ENCODE peak calls at places on chromosomes 7 and 10, in seven cellular contexts. T is HepG2, N is HCT116, X is K562, U is endothelial cell of umbilical vein, Y is GM12878, M is H1. E is an unnamed sample.

GRCh38 chr10:43075612-43076003 is 1.3 kb upstream of the RET start:
- DNase-seq in Y (no peak), X (peak), N (peak), M (no peak), U (no peak), T (no peak), E (no peak)

GRCh38 chr7:34198089-34198686 is 292.8 kb downstream of the BMPER start:
- DNase-seq in X (no peak), N (no peak), U (no peak), T (no peak), Y (no peak), M (no peak), E (no peak)

GRCh38 chr10:14184841-14185500 is 145.8 kb downstream of the FRMD4A start:
- DNase-seq in Y (peak), X (peak), M (no peak), T (peak), U (peak), N (no peak), E (peak)

GRCh38 chr7:115135769-115136410 is 214.0 kb downstream of the MDFIC start:
- DNase-seq in T (peak), N (no peak), X (no peak), M (no peak), U (peak), Y (no peak), E (no peak)

GRCh38 chr10:124321433-124322072 is 97.2 kb downstream of the OAT start:
- DNase-seq in U (no peak), X (no peak), T (no peak), N (no peak), M (no peak), Y (no peak), E (no peak)

GRCh38 chr7:50404392-50404791 is 45.8 kb downstream of the FIGNL1 start:
- DNase-seq in U (no peak), M (no peak), N (no peak), T (no peak), Y (no peak), X (peak), E (no peak)

GRCh38 chr10:117216611-117217195 is 19.4 kb downstream of the KCNK18 start:
- DNase-seq in T (peak), M (peak), N (peak), X (peak), Y (no peak), U (peak), E (no peak)

GRCh38 chr7:22952306-22953011 is 61.5 kb downstream of the HYCC1 start:
- DNase-seq in X (no peak), N (no peak), M (no peak), Y (no peak), T (no peak), U (no peak), E (no peak)

GRCh38 chr10:73413108-73413527 is 740 bp downstream of the ANXA7 start:
- DNase-seq in N (peak), U (no peak), M (no peak), Y (peak), T (peak), X (peak), E (no peak)

GRCh38 chr10:43735907-43736306 is 87.2 kb upstream of the ZNF32 start:
- DNase-seq in U (no peak), M (no peak), T (no peak), Y (no peak), N (no peak), X (no peak), E (no peak)

GRCh38 chr10:31584789-31585406 is 265.9 kb downstream of the ZEB1 start:
- DNase-seq in T (no peak), U (no peak), N (no peak), Y (no peak), X (no peak), M (no peak), E (no peak)

GRCh38 chr7:99036531-99037175 is 107.3 kb downstream of the SMURF1 start:
- DNase-seq in X (peak), U (peak), Y (no peak), N (no peak), T (peak), M (peak), E (no peak)

GRCh38 chr7:124671976-124672375 is 93.6 kb downstream of the GPR37 start:
- DNase-seq in Y (no peak), M (no peak), U (no peak), T (no peak), N (no peak), X (no peak), E (peak)

GRCh38 chr7:139765143-139765542 is 12.7 kb downstream of the HIPK2 start:
- DNase-seq in Y (no peak), X (no peak), M (no peak), T (no peak), N (no peak), U (no peak), E (no peak)

GRCh38 chr7:51732951-51733350 is 416.3 kb upstream of the COBL start:
- DNase-seq in N (no peak), X (no peak), M (no peak), Y (no peak), T (no peak), U (no peak), E (no peak)

GRCh38 chr10:75497997-75498797 is 66.8 kb downstream of the LRMDA start:
- DNase-seq in X (no peak), N (peak), M (no peak), Y (no peak), U (no peak), T (no peak), E (no peak)

GRCh38 chr7:94298943-94299342 is 95.8 kb upstream of the COL1A2 start:
- DNase-seq in Y (no peak), U (no peak), X (no peak), N (no peak), T (no peak), M (no peak), E (no peak)

GRCh38 chr10:4676566-4676965 is 149.4 kb upstream of the AKR1E2 start:
- DNase-seq in N (no peak), T (no peak), Y (no peak), U (no peak), X (no peak), M (no peak), E (no peak)

GRCh38 chr7:157318015-157318706 is 18.6 kb upstream of the DNAJB6 start:
- DNase-seq in M (no peak), U (no peak), T (no peak), N (no peak), Y (no peak), X (no peak), E (no peak)

GRCh38 chr7:22301790-22302189 is 55.2 kb downstream of the RAPGEF5 start:
- DNase-seq in Y (no peak), N (no peak), U (no peak), X (no peak), M (no peak), T (no peak), E (no peak)

GRCh38 chr10:69409968-69410367 is 6.8 kb downstream of the TACR2 start:
- DNase-seq in M (no peak), N (no peak), Y (peak), U (no peak), X (no peak), T (no peak), E (no peak)

GRCh38 chr7:131188367-131189339 is 139.0 kb upstream of the MKLN1 start:
- DNase-seq in N (peak), T (peak), X (peak), U (peak), M (no peak), Y (peak), E (peak)

GRCh38 chr7:25662881-25663588 is 434.7 kb upstream of the NPVF start:
- DNase-seq in X (no peak), Y (no peak), N (no peak), T (no peak), M (no peak), U (no peak), E (no peak)

GRCh38 chr10:124648738-124649137 is 95.4 kb downstream of the FAM53B start:
- DNase-seq in M (no peak), T (no peak), X (peak), U (peak), Y (peak), N (no peak), E (no peak)

GRCh38 chr10:74888947-74889661 is 62.7 kb downstream of the KAT6B start:
- DNase-seq in X (no peak), N (peak), U (no peak), M (no peak), T (peak), Y (no peak), E (no peak)

GRCh38 chr7:85730016-85730415 is 543.2 kb upstream of the SEMA3D start:
- DNase-seq in M (no peak), U (no peak), T (no peak), N (no peak), X (no peak), Y (no peak), E (no peak)

GRCh38 chr7:33872870-33873269 is 32.5 kb upstream of the BMPER start:
- DNase-seq in U (no peak), N (no peak), M (no peak), Y (no peak), T (no peak), X (no peak), E (no peak)

GRCh38 chr10:126646101-126646500 is 24.4 kb downstream of the C10orf90 start:
- DNase-seq in X (no peak), N (no peak), M (no peak), T (no peak), U (no peak), Y (no peak), E (no peak)

GRCh38 chr10:128064615-128065580 is 61.3 kb downstream of the MKI67 start:
- DNase-seq in X (no peak), T (no peak), N (no peak), Y (peak), U (no peak), M (no peak), E (no peak)

GRCh38 chr10:78805176-78805575 is 263.6 kb upstream of the ZMIZ1 start:
- DNase-seq in N (no peak), T (no peak), U (no peak), X (no peak), Y (no peak), M (no peak), E (peak)

GRCh38 chr7:116953372-116953726 is at the start of gene ST7:
- DNase-seq in N (peak), T (peak), Y (no peak), U (peak), X (peak), M (no peak), E (no peak)

GRCh38 chr7:101632641-101633040 is 3.5 kb upstream of the MYL10 start:
- DNase-seq in N (peak), U (no peak), T (no peak), Y (no peak), M (no peak), X (no peak), E (no peak)

GRCh38 chr10:91381562-91381923 is 28.6 kb upstream of the HECTD2 start:
- DNase-seq in T (no peak), Y (no peak), U (no peak), N (no peak), M (no peak), X (no peak), E (no peak)

GRCh38 chr7:24877790-24878311 is 102.1 kb downstream of the OSBPL3 start:
- DNase-seq in T (no peak), X (no peak), N (no peak), U (no peak), Y (peak), M (no peak), E (peak)

GRCh38 chr10:71625445-71626175 is 94.0 kb downstream of the C10orf105 start:
- DNase-seq in T (no peak), U (no peak), Y (no peak), N (no peak), X (no peak), M (no peak), E (no peak)

GRCh38 chr10:77602231-77602912 is 35.2 kb downstream of the KCNMA1 start:
- DNase-seq in U (no peak), Y (no peak), N (no peak), T (no peak), M (no peak), X (peak), E (no peak)

GRCh38 chr10:78301891-78302738 is 268.5 kb downstream of the RPS24 start:
- DNase-seq in Y (no peak), N (no peak), M (no peak), T (peak), U (no peak), X (no peak), E (no peak)

GRCh38 chr7:82263880-82264751 is 179.5 kb downstream of the CACNA2D1 start:
- DNase-seq in M (no peak), X (no peak), U (no peak), N (no peak), Y (no peak), T (no peak), E (no peak)

DNA sequence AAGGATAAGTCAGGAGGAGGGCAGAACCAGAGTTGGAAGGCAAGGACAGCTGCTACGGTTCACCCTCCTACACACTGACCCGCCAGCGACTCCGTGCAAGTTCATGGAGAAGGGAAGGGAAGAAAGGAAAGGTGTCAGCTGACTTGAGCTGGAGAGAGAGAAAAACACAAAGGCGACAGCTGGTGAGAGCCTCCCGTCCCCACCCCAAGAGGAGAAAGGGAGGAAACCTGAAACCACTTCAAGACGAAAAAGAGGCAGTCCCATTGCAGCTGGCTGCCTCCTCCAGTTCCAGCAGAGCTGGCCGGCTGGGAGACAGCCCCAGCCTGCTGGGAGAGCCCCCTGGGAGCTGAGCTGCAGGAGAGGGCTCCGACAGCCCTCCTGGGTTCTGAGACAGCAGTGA is 75.2 kb downstream of the PARD3 start:
- DNase-seq in X (no peak), M (peak), N (no peak), T (no peak), Y (no peak), U (peak), E (no peak)
- TF ChIP-seq POLR2AphosphoS5 in X (no peak), M (no peak), N (no peak), T (no peak), Y (no peak), U (no peak), E (no peak)

GRCh38 chr10:102596506-102596971 is 47.7 kb upstream of the TRIM8 start:
- DNase-seq in T (peak), Y (no peak), U (peak), M (no peak), X (peak), N (peak), E (no peak)
- TF ChIP-seq EZH2 in T (no peak), Y (no peak), U (no peak), M (no peak), X (no peak), N (no peak), E (no peak)

GRCh38 chr10:109894516-109894915 is 28.8 kb downstream of the XPNPEP1 start:
- DNase-seq in T (no peak), U (peak), Y (no peak), M (no peak), X (no peak), N (no peak), E (no peak)
- H3K9ac ChIP-seq in T (no peak), U (no peak), Y (no peak), M (no peak), X (no peak), N (no peak), E (no peak)

DNA sequence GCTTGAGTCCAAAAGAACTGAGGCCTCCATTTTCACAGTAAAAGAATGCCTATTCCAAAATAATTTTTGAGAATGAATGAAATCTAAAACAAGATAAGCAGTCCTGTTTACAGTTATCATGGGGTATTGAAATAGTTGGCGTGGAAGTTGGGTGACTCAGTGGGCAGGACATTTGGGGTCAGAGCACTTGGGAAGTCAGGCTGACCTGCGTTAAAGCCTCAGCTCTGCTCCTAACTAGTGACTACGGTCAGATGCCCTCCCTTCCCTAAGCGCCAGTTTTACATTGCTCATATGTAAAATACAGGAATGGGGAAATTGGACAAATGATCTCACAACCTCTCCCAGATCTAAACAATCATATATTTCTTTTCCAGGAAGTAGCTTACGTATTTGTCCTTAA is 2.3 kb upstream of the PAPSS2 start:
- DNase-seq in Y (no peak), U (peak), M (no peak), X (no peak), N (no peak), T (no peak), E (no peak)
- TF ChIP-seq POLR2AphosphoS5 in Y (no peak), U (peak), M (no peak), X (no peak), N (no peak), T (no peak), E (no peak)

GRCh38 chr7:1247527-1248041 is 14.9 kb downstream of the UNCX start:
- DNase-seq in Y (no peak), X (peak), T (no peak), N (no peak), U (no peak), M (no peak), E (no peak)
- TF ChIP-seq EZH2 in Y (no peak), X (no peak), T (no peak), N (no peak), U (peak), M (no peak), E (no peak)